ENCODE peak calls at places on chromosome 6, in seven cellular contexts. S is NCI-H1417 treated with DMSO at 0.1 percent for 48 hours; X is PC-3; E is AG08395; Y is stimulated activated CD8-positive, alpha-beta memory T cell treated with anti-CD3 and anti-CD28 coated beads, Interleukin-2, amount 100 ng/mL, for 1 hour; J is epithelial cell of esophagus; R is stimulated activated CD4-positive, alpha-beta T cell treated with anti-CD3 and anti-CD28 coated beads, Interleukin-12 subunit alpha, Interleukin-12 subunit beta, amount 100 ng/mL, for 4 hours. V is an unnamed sample.

GRCh38 chr6:13486679-13487121 is 700 bp downstream of the GFOD1 start:
- DNase-seq in S (no peak), X (peak; percentile 64), E (peak; percentile 69), Y (no peak), J (peak; percentile 76), R (peak; percentile 59), V (peak; percentile 85)

GRCh38 chr6:29946787-29947186 is 4.5 kb downstream of the HLA-A start:
- DNase-seq in S (no peak), X (no peak), E (no peak), Y (no peak), J (no peak), R (no peak), V (no peak)

GRCh38 chr6:47278545-47278944 is 31.2 kb downstream of the TNFRSF21 start:
- DNase-seq in S (no peak), X (no peak), E (no peak), Y (no peak), J (peak; percentile 52), R (no peak), V (peak; percentile 13)

GRCh38 chr6:106913676-106914280 is 60.8 kb downstream of the CD24 start:
- DNase-seq in S (no peak), X (peak; percentile 81), E (no peak), Y (no peak), J (peak; percentile 97), R (no peak), V (no peak)

GRCh38 chr6:996271-996852 is 303.4 kb upstream of the EXOC2 start:
- DNase-seq in S (no peak), X (no peak), E (no peak), Y (no peak), J (no peak), R (no peak), V (no peak)

GRCh38 chr6:106474476-106474875 is 114.0 kb downstream of the CRYBG1 start:
- DNase-seq in S (no peak), X (no peak), E (no peak), Y (no peak), J (peak; percentile 13), R (no peak), V (no peak)

GRCh38 chr6:134199848-134200606 is 117.9 kb downstream of the SGK1 start:
- DNase-seq in S (peak; percentile 36), X (peak; percentile 11), E (no peak), Y (no peak), J (peak; percentile 20), R (no peak), V (no peak)

GRCh38 chr6:7468382-7469081 is 72.9 kb upstream of the DSP start:
- DNase-seq in S (no peak), X (peak; percentile 8), E (peak; percentile 84), Y (no peak), J (peak; percentile 72), R (no peak), V (peak; percentile 89)

GRCh38 chr6:131641554-131641953 is 4.5 kb downstream of the ENPP3 start:
- DNase-seq in S (no peak), X (no peak), E (no peak), Y (no peak), J (no peak), R (no peak), V (no peak)

GRCh38 chr6:36769161-36769675 is 70.0 kb downstream of the CPNE5 start:
- DNase-seq in S (no peak), X (peak; percentile 81), E (peak; percentile 18), Y (no peak), J (peak; percentile 67), R (no peak), V (no peak)

GRCh38 chr6:142887534-142887933 is 57.4 kb downstream of the HIVEP2 start:
- DNase-seq in S (no peak), X (no peak), E (no peak), Y (no peak), J (no peak), R (no peak), V (no peak)

GRCh38 chr6:5175195-5175594 is 85.6 kb downstream of the LYRM4 start:
- DNase-seq in S (no peak), X (peak; percentile 47), E (no peak), Y (no peak), J (peak; percentile 19), R (no peak), V (no peak)

GRCh38 chr6:128370072-128370471 is 150.3 kb downstream of the PTPRK start:
- DNase-seq in S (no peak), X (peak; percentile 51), E (peak; percentile 74), Y (no peak), J (peak; percentile 52), R (no peak), V (peak; percentile 52)

GRCh38 chr6:63882208-63882607 is 246.6 kb downstream of the PHF3 start:
- DNase-seq in S (no peak), X (peak; percentile 14), E (no peak), Y (no peak), J (peak; percentile 13), R (no peak), V (peak; percentile 16)

GRCh38 chr6:38973178-38974057 is 75.2 kb upstream of the GLP1R start:
- DNase-seq in S (peak; percentile 34), X (peak; percentile 87), E (peak; percentile 64), Y (no peak), J (peak; percentile 94), R (no peak), V (peak; percentile 61)

GRCh38 chr6:5084787-5085637 is at the start of gene PPP1R3G:
- DNase-seq in S (no peak), X (peak; percentile 53), E (peak; percentile 47), Y (no peak), J (peak; percentile 57), R (no peak), V (peak; percentile 72)

GRCh38 chr6:33950891-33951889 is 147.4 kb upstream of the MLN start:
- DNase-seq in S (no peak), X (no peak), E (no peak), Y (no peak), J (no peak), R (no peak), V (no peak)

GRCh38 chr6:4509506-4509905 is 266.7 kb upstream of the CDYL start:
- DNase-seq in S (no peak), X (no peak), E (no peak), Y (no peak), J (no peak), R (no peak), V (no peak)

GRCh38 chr6:152391179-152391880 is 245.8 kb downstream of the SYNE1 start:
- DNase-seq in S (no peak), X (no peak), E (no peak), Y (no peak), J (no peak), R (no peak), V (no peak)

GRCh38 chr6:68240731-68241130 is 394.4 kb upstream of the ADGRB3 start:
- DNase-seq in S (no peak), X (no peak), E (no peak), Y (no peak), J (no peak), R (no peak), V (no peak)

GRCh38 chr6:38168126-38168525 is 348.6 kb downstream of the ZFAND3 start:
- DNase-seq in S (no peak), X (no peak), E (no peak), Y (no peak), J (no peak), R (no peak), V (no peak)

GRCh38 chr6:167990016-167990945 is 7.2 kb upstream of the KIF25 start:
- DNase-seq in S (no peak), X (no peak), E (no peak), Y (no peak), J (no peak), R (no peak), V (no peak)

GRCh38 chr6:29112135-29112534 is 4.3 kb downstream of the OR2J3 start:
- DNase-seq in S (no peak), X (peak; percentile 20), E (no peak), Y (no peak), J (no peak), R (no peak), V (no peak)

GRCh38 chr6:69868961-69869360 is 2.6 kb downstream of the COL19A1 start:
- DNase-seq in S (no peak), X (no peak), E (no peak), Y (no peak), J (no peak), R (no peak), V (no peak)

GRCh38 chr6:166959906-166960608 is 3.7 kb upstream of the RNASET2 start:
- DNase-seq in S (no peak), X (no peak), E (no peak), Y (no peak), J (no peak), R (no peak), V (no peak)

GRCh38 chr6:15508363-15509330 is 154.2 kb downstream of the DTNBP1 start:
- DNase-seq in S (no peak), X (no peak), E (no peak), Y (no peak), J (no peak), R (no peak), V (no peak)

GRCh38 chr6:100490065-100490464 is 25.3 kb upstream of the SIM1 start:
- DNase-seq in S (no peak), X (no peak), E (no peak), Y (no peak), J (no peak), R (no peak), V (no peak)

GRCh38 chr6:150406948-150407347 is 38.1 kb downstream of the IYD start:
- DNase-seq in S (no peak), X (no peak), E (no peak), Y (no peak), J (peak; percentile 19), R (no peak), V (no peak)

GRCh38 chr6:36917541-36918193 is 31.9 kb downstream of the C6orf89 start:
- DNase-seq in S (no peak), X (no peak), E (peak; percentile 70), Y (no peak), J (no peak), R (no peak), V (peak; percentile 80)

GRCh38 chr6:111625511-111626331 is 20.0 kb upstream of the TRAF3IP2 start:
- DNase-seq in S (no peak), X (no peak), E (peak; percentile 50), Y (no peak), J (no peak), R (no peak), V (peak; percentile 52)

GRCh38 chr6:53796791-53797190 is 2.0 kb downstream of the LRRC1 start:
- DNase-seq in S (no peak), X (peak; percentile 43), E (no peak), Y (no peak), J (peak; percentile 35), R (no peak), V (no peak)

GRCh38 chr6:36963451-36964290 is 9.1 kb downstream of the PI16 start:
- DNase-seq in S (no peak), X (no peak), E (no peak), Y (no peak), J (peak; percentile 47), R (no peak), V (no peak)

GRCh38 chr6:74956559-74957428 is 249.1 kb downstream of the COL12A1 start:
- DNase-seq in S (no peak), X (no peak), E (no peak), Y (no peak), J (peak; percentile 79), R (no peak), V (no peak)

GRCh38 chr6:29763491-29764289 is 40.5 kb downstream of the HLA-F start:
- DNase-seq in S (no peak), X (peak; percentile 73), E (peak; percentile 69), Y (no peak), J (peak; percentile 94), R (no peak), V (peak; percentile 60)

V was measured in AG20443.